ENCODE peak calls at places on chromosomes 13 and 19, in eight cellular contexts. Q is progenitor cell of endocrine pancreas; L is EL; F is HL-60; O is cardiac fibroblast; Y is transverse colon; M is activated naive CD4-positive, alpha-beta T cell treated with anti-CD3 and anti-CD28 coated beads for 36 hours; B is KG1. D is an unnamed sample.

GRCh38 chr13:46124967-46125933 is 20.4 kb upstream of the CPB2 start:
- DNase-seq in M (no peak), Y (no peak), Q (no peak), B (peak), L (peak), F (peak), O (peak), D (no peak)

GRCh38 chr19:58170860-58171259 is 12.0 kb upstream of the ZNF274 start:
- DNase-seq in Y (no peak), L (peak), Q (no peak), O (no peak), M (no peak), B (no peak), F (no peak), D (no peak)

GRCh38 chr13:108212901-108213300 is 2.4 kb downstream of the LIG4 start:
- DNase-seq in L (no peak), M (no peak), Q (no peak), F (no peak), B (peak), Y (no peak), O (no peak), D (no peak)

GRCh38 chr13:22505489-22505888 is 675.3 kb upstream of the SGCG start:
- DNase-seq in M (no peak), Y (no peak), Q (no peak), L (no peak), B (no peak), O (peak), F (no peak), D (no peak)

GRCh38 chr13:48233886-48234488 is 981 bp downstream of the ITM2B start:
- DNase-seq in F (no peak), L (no peak), B (no peak), Q (no peak), M (no peak), O (peak), Y (no peak), D (no peak)

GRCh38 chr19:57664269-57665127 is 4.2 kb upstream of the ZSCAN4 start:
- DNase-seq in Y (peak), F (peak), B (no peak), L (peak), O (peak), Q (peak), M (peak), D (peak)

GRCh38 chr19:51916167-51916566 is 11.1 kb upstream of the ZNF613 start:
- DNase-seq in Y (no peak), L (no peak), F (no peak), O (no peak), Q (no peak), B (no peak), M (no peak), D (no peak)

GRCh38 chr19:41456342-41456918 is 13.5 kb downstream of the ERICH4 start:
- DNase-seq in Q (no peak), M (no peak), Y (no peak), O (peak), B (no peak), F (no peak), L (peak), D (no peak)

GRCh38 chr13:94657167-94657566 is 55.2 kb downstream of the SOX21 start:
- DNase-seq in F (no peak), M (peak), Q (no peak), L (no peak), Y (no peak), O (peak), B (no peak), D (no peak)

GRCh38 chr19:51292971-51293370 is 18.5 kb upstream of the IGLON5 start:
- DNase-seq in O (no peak), Y (no peak), F (no peak), B (no peak), L (no peak), Q (no peak), M (no peak), D (no peak)

GRCh38 chr19:41646589-41647204 is 19.8 kb upstream of the CEACAM4 start:
- DNase-seq in B (no peak), M (peak), Q (no peak), Y (no peak), F (peak), L (peak), O (peak), D (no peak)

GRCh38 chr13:48242677-48243076 is 9.7 kb downstream of the ITM2B start:
- DNase-seq in Q (no peak), F (no peak), O (no peak), Y (no peak), B (no peak), M (no peak), L (no peak), D (no peak)

GRCh38 chr19:48844472-48844871 is 8.2 kb upstream of the HSD17B14 start:
- DNase-seq in B (no peak), Y (no peak), O (peak), Q (no peak), L (peak), F (no peak), M (no peak), D (no peak)